ENCODE peak calls at places on chromosomes 6 and 20, in eight cellular contexts. W, I, R, N, X, Z, S and O are unnamed samples.
A peak's percentile ranks its signal among the peaks of the same experiment; 100 is the strongest.

GRCh38 chr6:11194399-11195274 is 37.8 kb downstream of the NEDD9 start:
- DNase-seq in W (no peak), I (peak; percentile 93), R (no peak), N (no peak), X (no peak), Z (no peak), S (no peak), O (peak; percentile 52)

GRCh38 chr6:116648161-116648560 is 20.4 kb downstream of the ZUP1 start:
- DNase-seq in W (no peak), I (peak; percentile 51), R (no peak), N (no peak), X (no peak), Z (no peak), S (no peak), O (no peak)

GRCh38 chr6:40443842-40444241 is 143.3 kb downstream of the LRFN2 start:
- DNase-seq in W (no peak), I (no peak), R (no peak), N (no peak), X (no peak), Z (no peak), S (no peak), O (no peak)

GRCh38 chr6:151647871-151648639 is 154.2 kb downstream of the CCDC170 start:
- DNase-seq in W (no peak), I (peak; percentile 16), R (no peak), N (no peak), X (no peak), Z (no peak), S (no peak), O (no peak)

GRCh38 chr6:149077208-149077607 is 240.3 kb upstream of the TAB2 start:
- DNase-seq in W (no peak), I (peak; percentile 67), R (no peak), N (peak; percentile 80), X (no peak), Z (no peak), S (no peak), O (peak; percentile 26)

GRCh38 chr6:160973311-160973710 is 18.3 kb upstream of the MAP3K4 start:
- DNase-seq in W (no peak), I (peak; percentile 32), R (peak; percentile 76), N (no peak), X (no peak), Z (no peak), S (no peak), O (peak; percentile 78)

GRCh38 chr6:84762220-84762940 is 2.0 kb downstream of the TBX18 start:
- DNase-seq in W (no peak), I (peak; percentile 75), R (peak; percentile 55), N (no peak), X (no peak), Z (peak; percentile 47), S (no peak), O (peak; percentile 60)

GRCh38 chr6:165850434-165851019 is 187.5 kb upstream of the PDE10A start:
- DNase-seq in W (no peak), I (peak; percentile 74), R (peak; percentile 78), N (no peak), X (peak; percentile 75), Z (peak; percentile 77), S (peak; percentile 35), O (peak; percentile 54)

GRCh38 chr6:64831680-64832079 is 875.3 kb downstream of the EYS start:
- DNase-seq in W (no peak), I (peak; percentile 10), R (no peak), N (no peak), X (no peak), Z (no peak), S (no peak), O (no peak)

GRCh38 chr6:11058406-11058805 is 14.3 kb upstream of the ELOVL2 start:
- DNase-seq in W (no peak), I (no peak), R (no peak), N (no peak), X (no peak), Z (no peak), S (no peak), O (peak; percentile 62)

GRCh38 chr6:152110878-152111820 is 303.7 kb downstream of the ESR1 start:
- DNase-seq in W (no peak), I (no peak), R (peak; percentile 82), N (peak; percentile 66), X (no peak), Z (no peak), S (no peak), O (no peak)

GRCh38 chr6:15476631-15477380 is 186.0 kb downstream of the DTNBP1 start:
- DNase-seq in W (no peak), I (no peak), R (no peak), N (no peak), X (no peak), Z (no peak), S (no peak), O (no peak)

GRCh38 chr6:152575621-152576150 is 61.5 kb downstream of the SYNE1 start:
- DNase-seq in W (no peak), I (peak; percentile 72), R (no peak), N (peak; percentile 34), X (no peak), Z (no peak), S (no peak), O (peak; percentile 79)

GRCh38 chr6:4403023-4403752 is 267.8 kb upstream of the ECI2 start:
- DNase-seq in W (no peak), I (no peak), R (no peak), N (no peak), X (no peak), Z (no peak), S (no peak), O (no peak)

GRCh38 chr6:139374357-139375238 is at the start of gene CITED2:
- DNase-seq in W (peak; percentile 68), I (peak; percentile 98), R (peak; percentile 95), N (peak; percentile 94), X (peak; percentile 94), Z (peak; percentile 88), S (peak; percentile 89), O (peak; percentile 94)

GRCh38 chr6:139372326-139373153 is 1.9 kb downstream of the CITED2 start:
- DNase-seq in W (no peak), I (peak; percentile 39), R (no peak), N (no peak), X (no peak), Z (no peak), S (no peak), O (peak; percentile 41)

GRCh38 chr6:139373928-139374356 is 506 bp downstream of the CITED2 start:
- DNase-seq in W (no peak), I (no peak), R (no peak), N (no peak), X (no peak), Z (no peak), S (no peak), O (no peak)

GRCh38 chr6:139371421-139372253 is 2.8 kb downstream of the CITED2 start:
- DNase-seq in W (no peak), I (peak; percentile 22), R (no peak), N (no peak), X (no peak), Z (no peak), S (no peak), O (peak; percentile 43)

GRCh38 chr6:139373154-139373927 is 1.1 kb downstream of the CITED2 start:
- DNase-seq in W (peak; percentile 30), I (peak; percentile 55), R (peak; percentile 75), N (no peak), X (peak; percentile 82), Z (peak; percentile 65), S (peak; percentile 49), O (peak; percentile 36)
- TF ChIP-seq CTCF in W (peak; percentile 70), I (peak; percentile 15), R (no peak), N (peak; percentile 10), X (peak; percentile 43), Z (peak; percentile 18), S (no peak), O (no peak)

GRCh38 chr20:13292486-13292885 is 71.4 kb downstream of the ISM1 start:
- DNase-seq in W (no peak), I (no peak), R (no peak), N (no peak), X (no peak), Z (no peak), S (no peak), O (no peak)
- TF ChIP-seq CTCF in W (no peak), I (no peak), R (no peak), N (no peak), X (no peak), Z (no peak), S (no peak), O (no peak)

GRCh38 chr6:52507557-52508260 is 69.2 kb downstream of the TRAM2 start:
- DNase-seq in W (no peak), I (peak; percentile 87), R (no peak), N (no peak), X (no peak), Z (no peak), S (no peak), O (peak; percentile 97)

GRCh38 chr6:52504778-52505127 is 72.1 kb downstream of the TRAM2 start:
- DNase-seq in W (no peak), I (no peak), R (no peak), N (no peak), X (no peak), Z (no peak), S (no peak), O (no peak)

GRCh38 chr6:52506502-52506875 is 70.4 kb downstream of the TRAM2 start:
- DNase-seq in W (no peak), I (no peak), R (no peak), N (no peak), X (no peak), Z (no peak), S (no peak), O (no peak)

GRCh38 chr6:52503853-52504777 is 72.7 kb downstream of the TRAM2 start:
- DNase-seq in W (peak; percentile 41), I (peak; percentile 91), R (peak; percentile 93), N (no peak), X (peak; percentile 95), Z (peak; percentile 99), S (peak; percentile 94), O (peak; percentile 92)

GRCh38 chr6:52505726-52506501 is 70.9 kb downstream of the TRAM2 start:
- DNase-seq in W (no peak), I (no peak), R (no peak), N (no peak), X (no peak), Z (no peak), S (no peak), O (no peak)
- TF ChIP-seq CTCF in W (no peak), I (peak; percentile 8), R (no peak), N (no peak), X (no peak), Z (no peak), S (no peak), O (no peak)

DNA sequence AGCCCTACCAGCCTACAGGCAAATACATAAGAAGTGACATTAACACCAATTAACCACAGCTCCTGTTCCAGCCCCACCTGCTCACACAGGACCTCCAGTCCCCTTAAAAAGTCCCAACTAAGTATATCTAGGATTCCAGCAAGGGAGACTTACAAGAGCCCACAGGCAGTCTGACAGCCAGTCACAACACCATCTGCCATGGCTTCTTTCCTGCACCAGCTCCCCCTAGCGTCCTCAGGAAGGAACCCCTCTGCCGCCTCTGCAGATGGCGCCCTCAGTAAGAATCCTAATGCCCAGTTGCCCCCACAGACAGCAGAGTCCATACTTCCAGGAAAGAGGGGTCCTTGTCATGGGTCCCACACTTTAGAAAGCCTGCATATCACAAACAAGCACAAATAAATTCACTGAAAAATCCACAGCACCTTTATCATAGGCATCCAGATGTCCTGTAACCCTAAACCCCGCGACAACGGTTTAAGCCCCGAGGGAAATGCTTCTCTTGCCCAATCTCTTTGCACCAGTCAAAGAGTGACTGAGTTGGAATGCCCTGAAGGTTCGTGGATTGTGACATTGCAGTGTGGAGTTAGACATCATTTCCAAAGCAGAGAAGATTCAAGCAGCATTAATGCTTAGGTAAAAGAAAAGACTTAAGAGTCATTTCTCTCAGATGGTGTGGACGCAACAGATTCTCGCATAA is 121.9 kb downstream of the HIVEP2 start:
- DNase-seq in W (no peak), I (no peak), R (no peak), N (no peak), X (no peak), Z (no peak), S (no peak), O (no peak)
- TF ChIP-seq CTCF in W (peak; percentile 17), I (peak; percentile 25), R (peak; percentile 19), N (peak; percentile 23), X (no peak), Z (peak; percentile 28), S (no peak), O (peak; percentile 28)